ENCODE peak calls at places on chromosome 1, in six cellular contexts. One of them, this sample, is unnamed.

GRCh38 chr1:150233359-150234308 is 2.3 kb downstream of the ANP32E start:
- DNase-seq in stimulated activated naive CD8-positive, alpha-beta T cell treated with anti-CD3 and anti-CD28 coated beads, Interleukin-15, amount 100 ng/mL, for 72 hours: no peak
- DNase-seq in 8988T: no peak
- DNase-seq in fibroblast of the aortic adventitia: peak
- DNase-seq in hippocampal formation: no peak
- DNase-seq in caudate nucleus: no peak
- DNase-seq in this sample: no peak

GRCh38 chr1:236103646-236104218 is 38.6 kb upstream of the GPR137B start:
- DNase-seq in hippocampal formation: peak
- DNase-seq in caudate nucleus: peak
- DNase-seq in fibroblast of the aortic adventitia: peak
- DNase-seq in 8988T: peak
- DNase-seq in stimulated activated naive CD8-positive, alpha-beta T cell treated with anti-CD3 and anti-CD28 coated beads, Interleukin-15, amount 100 ng/mL, for 72 hours: peak
- DNase-seq in this sample: peak

GRCh38 chr1:9675393-9675792 is 23.9 kb downstream of the PIK3CD start:
- DNase-seq in hippocampal formation: no peak
- DNase-seq in caudate nucleus: no peak
- DNase-seq in stimulated activated naive CD8-positive, alpha-beta T cell treated with anti-CD3 and anti-CD28 coated beads, Interleukin-15, amount 100 ng/mL, for 72 hours: no peak
- DNase-seq in 8988T: no peak
- DNase-seq in fibroblast of the aortic adventitia: no peak
- DNase-seq in this sample: no peak

GRCh38 chr1:96509944-96510343 is 211.6 kb upstream of the PTBP2 start:
- DNase-seq in 8988T: no peak
- DNase-seq in hippocampal formation: no peak
- DNase-seq in stimulated activated naive CD8-positive, alpha-beta T cell treated with anti-CD3 and anti-CD28 coated beads, Interleukin-15, amount 100 ng/mL, for 72 hours: no peak
- DNase-seq in caudate nucleus: no peak
- DNase-seq in fibroblast of the aortic adventitia: no peak
- DNase-seq in this sample: no peak

GRCh38 chr1:12414444-12415238 is 184.8 kb downstream of the VPS13D start:
- DNase-seq in 8988T: no peak
- DNase-seq in hippocampal formation: no peak
- DNase-seq in stimulated activated naive CD8-positive, alpha-beta T cell treated with anti-CD3 and anti-CD28 coated beads, Interleukin-15, amount 100 ng/mL, for 72 hours: no peak
- DNase-seq in fibroblast of the aortic adventitia: no peak
- DNase-seq in caudate nucleus: no peak
- DNase-seq in this sample: no peak

GRCh38 chr1:15152318-15153183 is 996 bp upstream of the TMEM51 start:
- DNase-seq in stimulated activated naive CD8-positive, alpha-beta T cell treated with anti-CD3 and anti-CD28 coated beads, Interleukin-15, amount 100 ng/mL, for 72 hours: no peak
- DNase-seq in 8988T: peak
- DNase-seq in fibroblast of the aortic adventitia: peak
- DNase-seq in hippocampal formation: peak
- DNase-seq in caudate nucleus: peak
- DNase-seq in this sample: peak

GRCh38 chr1:1567831-1568380 is 6.8 kb downstream of the SSU72 start:
- DNase-seq in stimulated activated naive CD8-positive, alpha-beta T cell treated with anti-CD3 and anti-CD28 coated beads, Interleukin-15, amount 100 ng/mL, for 72 hours: no peak
- DNase-seq in 8988T: no peak
- DNase-seq in hippocampal formation: no peak
- DNase-seq in fibroblast of the aortic adventitia: peak
- DNase-seq in caudate nucleus: no peak
- DNase-seq in this sample: no peak

GRCh38 chr1:15485534-15486091 is 9.7 kb downstream of the CELA2B start:
- DNase-seq in hippocampal formation: no peak
- DNase-seq in fibroblast of the aortic adventitia: no peak
- DNase-seq in stimulated activated naive CD8-positive, alpha-beta T cell treated with anti-CD3 and anti-CD28 coated beads, Interleukin-15, amount 100 ng/mL, for 72 hours: no peak
- DNase-seq in caudate nucleus: no peak
- DNase-seq in 8988T: no peak
- DNase-seq in this sample: no peak

GRCh38 chr1:178060789-178061556 is 32.9 kb upstream of the RASAL2 start:
- DNase-seq in caudate nucleus: no peak
- DNase-seq in fibroblast of the aortic adventitia: peak
- DNase-seq in hippocampal formation: no peak
- DNase-seq in 8988T: no peak
- DNase-seq in stimulated activated naive CD8-positive, alpha-beta T cell treated with anti-CD3 and anti-CD28 coated beads, Interleukin-15, amount 100 ng/mL, for 72 hours: no peak
- DNase-seq in this sample: no peak

GRCh38 chr1:230459463-230459862 is 33.3 kb upstream of the PGBD5 start:
- DNase-seq in 8988T: no peak
- DNase-seq in hippocampal formation: no peak
- DNase-seq in fibroblast of the aortic adventitia: peak
- DNase-seq in caudate nucleus: no peak
- DNase-seq in stimulated activated naive CD8-positive, alpha-beta T cell treated with anti-CD3 and anti-CD28 coated beads, Interleukin-15, amount 100 ng/mL, for 72 hours: no peak
- DNase-seq in this sample: peak

GRCh38 chr1:209583408-209583807 is at the start of gene CAMK1G:
- DNase-seq in hippocampal formation: no peak
- DNase-seq in 8988T: no peak
- DNase-seq in caudate nucleus: no peak
- DNase-seq in stimulated activated naive CD8-positive, alpha-beta T cell treated with anti-CD3 and anti-CD28 coated beads, Interleukin-15, amount 100 ng/mL, for 72 hours: no peak
- DNase-seq in fibroblast of the aortic adventitia: peak
- DNase-seq in this sample: peak

GRCh38 chr1:243716901-243717300 is 133.1 kb downstream of the AKT3 start:
- DNase-seq in hippocampal formation: no peak
- DNase-seq in stimulated activated naive CD8-positive, alpha-beta T cell treated with anti-CD3 and anti-CD28 coated beads, Interleukin-15, amount 100 ng/mL, for 72 hours: no peak
- DNase-seq in caudate nucleus: no peak
- DNase-seq in fibroblast of the aortic adventitia: peak
- DNase-seq in 8988T: no peak
- DNase-seq in this sample: no peak